ENCODE peak calls at places on chromosomes 13 and 19, in nine cellular contexts. One of them, this sample, is unnamed.

GRCh38 chr19:38993271-38993670 is 17.7 kb upstream of the FBXO17 start:
- DNase-seq in NCI-H446: no peak
- DNase-seq in AG04449: peak; percentile 16
- DNase-seq in NAMALWA: no peak
- DNase-seq in astrocyte of the spinal cord: no peak
- DNase-seq in EH: peak; percentile 85
- DNase-seq in caudate nucleus: no peak
- DNase-seq in ELR: peak; percentile 83
- DNase-seq in activated T-helper 1 cell treated with Interleukin-2 at 50 U/mL for 16 hours: no peak
- DNase-seq in this sample: peak; percentile 84

GRCh38 chr19:3188627-3189596 is 3.2 kb downstream of the NCLN start:
- DNase-seq in EH: no peak
- DNase-seq in caudate nucleus: no peak
- DNase-seq in AG04449: no peak
- DNase-seq in astrocyte of the spinal cord: no peak
- DNase-seq in NAMALWA: no peak
- DNase-seq in NCI-H446: no peak
- DNase-seq in activated T-helper 1 cell treated with Interleukin-2 at 50 U/mL for 16 hours: no peak
- DNase-seq in ELR: no peak
- DNase-seq in this sample: no peak

GRCh38 chr13:83057119-83057518 is 825.2 kb downstream of the SLITRK1 start:
- DNase-seq in caudate nucleus: no peak
- DNase-seq in ELR: peak; percentile 39
- DNase-seq in EH: peak; percentile 66
- DNase-seq in NCI-H446: no peak
- DNase-seq in NAMALWA: no peak
- DNase-seq in AG04449: peak; percentile 19
- DNase-seq in activated T-helper 1 cell treated with Interleukin-2 at 50 U/mL for 16 hours: no peak
- DNase-seq in astrocyte of the spinal cord: peak; percentile 11
- DNase-seq in this sample: peak; percentile 53

GRCh38 chr19:19230505-19230904 is 18.7 kb downstream of the NCAN start:
- DNase-seq in caudate nucleus: no peak
- DNase-seq in AG04449: no peak
- DNase-seq in EH: no peak
- DNase-seq in NCI-H446: no peak
- DNase-seq in astrocyte of the spinal cord: no peak
- DNase-seq in activated T-helper 1 cell treated with Interleukin-2 at 50 U/mL for 16 hours: no peak
- DNase-seq in NAMALWA: no peak
- DNase-seq in ELR: no peak
- DNase-seq in this sample: no peak

GRCh38 chr19:953501-954271 is 27.9 kb downstream of the ARID3A start:
- DNase-seq in astrocyte of the spinal cord: no peak
- DNase-seq in NAMALWA: no peak
- DNase-seq in ELR: no peak
- DNase-seq in caudate nucleus: no peak
- DNase-seq in AG04449: no peak
- DNase-seq in NCI-H446: no peak
- DNase-seq in activated T-helper 1 cell treated with Interleukin-2 at 50 U/mL for 16 hours: no peak
- DNase-seq in EH: no peak
- DNase-seq in this sample: no peak

GRCh38 chr19:33740811-33741396 is 55.8 kb upstream of the KCTD15 start:
- DNase-seq in caudate nucleus: no peak
- DNase-seq in ELR: peak; percentile 36
- DNase-seq in NAMALWA: peak; percentile 47
- DNase-seq in NCI-H446: no peak
- DNase-seq in EH: peak; percentile 58
- DNase-seq in astrocyte of the spinal cord: peak; percentile 9
- DNase-seq in AG04449: no peak
- DNase-seq in activated T-helper 1 cell treated with Interleukin-2 at 50 U/mL for 16 hours: no peak
- DNase-seq in this sample: peak; percentile 26

GRCh38 chr13:110426745-110427144 is 119.7 kb downstream of the COL4A2 start:
- DNase-seq in NCI-H446: no peak
- DNase-seq in activated T-helper 1 cell treated with Interleukin-2 at 50 U/mL for 16 hours: no peak
- DNase-seq in astrocyte of the spinal cord: no peak
- DNase-seq in EH: no peak
- DNase-seq in caudate nucleus: no peak
- DNase-seq in AG04449: no peak
- DNase-seq in ELR: no peak
- DNase-seq in NAMALWA: no peak
- DNase-seq in this sample: no peak

GRCh38 chr13:81326913-81327312 is 986.0 kb upstream of the SPRY2 start:
- DNase-seq in AG04449: no peak
- DNase-seq in EH: no peak
- DNase-seq in NAMALWA: no peak
- DNase-seq in activated T-helper 1 cell treated with Interleukin-2 at 50 U/mL for 16 hours: no peak
- DNase-seq in astrocyte of the spinal cord: no peak
- DNase-seq in caudate nucleus: no peak
- DNase-seq in NCI-H446: no peak
- DNase-seq in ELR: no peak
- DNase-seq in this sample: no peak

GRCh38 chr13:102580552-102581169 is 16.1 kb upstream of the TPP2 start:
- DNase-seq in AG04449: no peak
- DNase-seq in astrocyte of the spinal cord: peak; percentile 76
- DNase-seq in ELR: peak; percentile 77
- DNase-seq in caudate nucleus: no peak
- DNase-seq in activated T-helper 1 cell treated with Interleukin-2 at 50 U/mL for 16 hours: no peak
- DNase-seq in NAMALWA: peak; percentile 85
- DNase-seq in NCI-H446: peak; percentile 64
- DNase-seq in EH: peak; percentile 67
- DNase-seq in this sample: peak; percentile 63

GRCh38 chr13:51230473-51231105 is 8.4 kb downstream of the FAM124A start:
- DNase-seq in caudate nucleus: no peak
- DNase-seq in ELR: no peak
- DNase-seq in EH: peak; percentile 15
- DNase-seq in NCI-H446: no peak
- DNase-seq in activated T-helper 1 cell treated with Interleukin-2 at 50 U/mL for 16 hours: no peak
- DNase-seq in AG04449: no peak
- DNase-seq in NAMALWA: peak; percentile 13
- DNase-seq in astrocyte of the spinal cord: peak; percentile 51
- DNase-seq in this sample: no peak

GRCh38 chr13:95660981-95661581 is 15.9 kb upstream of the DNAJC3 start:
- DNase-seq in ELR: peak; percentile 80
- DNase-seq in astrocyte of the spinal cord: peak; percentile 53
- DNase-seq in AG04449: no peak
- DNase-seq in NAMALWA: peak; percentile 78
- DNase-seq in EH: peak; percentile 70
- DNase-seq in caudate nucleus: no peak
- DNase-seq in activated T-helper 1 cell treated with Interleukin-2 at 50 U/mL for 16 hours: no peak
- DNase-seq in NCI-H446: peak; percentile 33
- DNase-seq in this sample: peak; percentile 55

GRCh38 chr13:64675256-64675892 is 2554.8 kb downstream of the PCDH9 start:
- DNase-seq in astrocyte of the spinal cord: peak; percentile 52
- DNase-seq in NAMALWA: no peak
- DNase-seq in EH: peak; percentile 88
- DNase-seq in NCI-H446: no peak
- DNase-seq in ELR: peak; percentile 95
- DNase-seq in activated T-helper 1 cell treated with Interleukin-2 at 50 U/mL for 16 hours: no peak
- DNase-seq in AG04449: peak; percentile 38
- DNase-seq in caudate nucleus: no peak
- DNase-seq in this sample: peak; percentile 88

GRCh38 chr19:57321746-57322145 is 1.5 kb downstream of the ZNF543 start:
- DNase-seq in AG04449: no peak
- DNase-seq in EH: no peak
- DNase-seq in activated T-helper 1 cell treated with Interleukin-2 at 50 U/mL for 16 hours: no peak
- DNase-seq in NAMALWA: no peak
- DNase-seq in NCI-H446: no peak
- DNase-seq in astrocyte of the spinal cord: no peak
- DNase-seq in ELR: no peak
- DNase-seq in caudate nucleus: no peak
- DNase-seq in this sample: no peak

GRCh38 chr13:110108348-110109139 is 198.4 kb downstream of the COL4A1 start:
- DNase-seq in NAMALWA: peak; percentile 26
- DNase-seq in EH: peak; percentile 85
- DNase-seq in activated T-helper 1 cell treated with Interleukin-2 at 50 U/mL for 16 hours: no peak
- DNase-seq in astrocyte of the spinal cord: peak; percentile 89
- DNase-seq in ELR: peak; percentile 89
- DNase-seq in AG04449: no peak
- DNase-seq in NCI-H446: no peak
- DNase-seq in caudate nucleus: peak; percentile 47
- DNase-seq in this sample: peak; percentile 84

GRCh38 chr13:103255587-103256301 is 189.5 kb upstream of the SLC10A2 start:
- DNase-seq in caudate nucleus: no peak
- DNase-seq in astrocyte of the spinal cord: no peak
- DNase-seq in NAMALWA: no peak
- DNase-seq in activated T-helper 1 cell treated with Interleukin-2 at 50 U/mL for 16 hours: no peak
- DNase-seq in AG04449: no peak
- DNase-seq in EH: no peak
- DNase-seq in NCI-H446: no peak
- DNase-seq in ELR: no peak
- DNase-seq in this sample: no peak

This sample was measured in EL.